ENCODE peak calls at places on chromosomes 1 and 21, in seven cellular contexts. W is NCI-H1417, O is nephron progenitor cell, M is activated T-cell treated with anti-CD3 and anti-CD28 coated beads for 24 hours, J is HFF-Myc, Y is cerebellar cortex, B is AML-193. S is an unnamed sample.

GRCh38 chr1:11797525-11798216 is 8.1 kb downstream of the MTHFR start:
- DNase-seq in J (no peak), O (peak; percentile 30), B (no peak), M (no peak), W (no peak), Y (no peak), S (no peak)

GRCh38 chr1:48205547-48205946 is 17.0 kb upstream of the SLC5A9 start:
- DNase-seq in M (no peak), W (no peak), J (no peak), O (no peak), B (no peak), Y (no peak), S (no peak)

GRCh38 chr21:43304621-43305335 is 122.2 kb downstream of the SIK1 start:
- DNase-seq in O (no peak), Y (no peak), W (no peak), B (no peak), M (no peak), J (no peak), S (no peak)

GRCh38 chr1:224559971-224560728 is 56.0 kb upstream of the CNIH3 start:
- DNase-seq in Y (no peak), W (no peak), M (no peak), O (no peak), B (no peak), J (no peak), S (no peak)

GRCh38 chr1:158586942-158587341 is 7.2 kb upstream of the OR10X1 start:
- DNase-seq in O (no peak), Y (no peak), B (no peak), M (no peak), J (no peak), W (no peak), S (no peak)

GRCh38 chr21:44428281-44428942 is 26.9 kb upstream of the LRRC3 start:
- DNase-seq in W (no peak), B (no peak), Y (peak; percentile 21), M (peak; percentile 6), J (no peak), O (no peak), S (peak; percentile 64)

GRCh38 chr1:62318756-62319544 is at the start of gene KANK4:
- DNase-seq in Y (no peak), B (no peak), W (peak; percentile 66), J (no peak), M (no peak), O (peak; percentile 61), S (peak; percentile 56)

GRCh38 chr1:180962178-180962577 is 49.5 kb downstream of the KIAA1614 start:
- DNase-seq in Y (no peak), W (peak; percentile 48), M (no peak), O (no peak), J (no peak), B (no peak), S (no peak)

GRCh38 chr1:34590211-34590623 is 164.6 kb upstream of the GJB5 start:
- DNase-seq in M (no peak), J (no peak), B (no peak), O (no peak), W (peak; percentile 92), Y (peak; percentile 9), S (no peak)

GRCh38 chr1:6181347-6181770 is 1.2 kb upstream of the CHD5 start:
- DNase-seq in Y (peak; percentile 81), M (no peak), J (no peak), O (no peak), B (no peak), W (no peak), S (no peak)